ENCODE peak calls at places on chromosomes 11 and 22, in ten cellular contexts. B is activated T-cell treated with anti-CD3 and anti-CD28 coated beads, Interleukin-2, amount 50 U/mL, for 72 hours; I is NCI-H748 treated with DMSO at 0.1 percent for 48 hours; C is left lung; K is lung; M is colonic mucosa; O is coronary artery; X is body of pancreas; W is NAMALWA; P is EL. G is an unnamed sample.

GRCh38 chr22:46721716-46722115 is 16.3 kb downstream of the CERK start:
- DNase-seq in B (no peak), I (no peak), C (no peak), K (no peak), M (no peak), O (no peak), X (no peak), W (no peak), P (no peak), G (no peak)

GRCh38 chr11:116837231-116838091 is at the start of gene APOA1:
- DNase-seq in B (no peak), I (no peak), C (no peak), K (no peak), M (no peak), O (no peak), X (no peak), W (no peak), P (no peak), G (no peak)

GRCh38 chr11:36672815-36673450 is 74.9 kb upstream of the RAG2 start:
- DNase-seq in B (peak), I (peak), C (no peak), K (no peak), M (peak), O (no peak), X (peak), W (peak), P (peak), G (no peak)

GRCh38 chr11:111523343-111523742 is 8.8 kb downstream of the HOATZ start:
- DNase-seq in B (no peak), I (no peak), C (no peak), K (no peak), M (no peak), O (no peak), X (no peak), W (no peak), P (no peak), G (no peak)

GRCh38 chr22:45008853-45009751 is 703 bp downstream of the PHF21B start:
- DNase-seq in B (peak), I (peak), C (no peak), K (no peak), M (no peak), O (no peak), X (no peak), W (no peak), P (peak), G (peak)

GRCh38 chr11:12581923-12582322 is 92.3 kb upstream of the TEAD1 start:
- DNase-seq in B (no peak), I (no peak), C (peak), K (peak), M (no peak), O (no peak), X (no peak), W (no peak), P (peak), G (no peak)

GRCh38 chr11:45815747-45816146 is 10.8 kb downstream of the SLC35C1 start:
- DNase-seq in B (no peak), I (no peak), C (no peak), K (no peak), M (no peak), O (no peak), X (no peak), W (no peak), P (peak), G (no peak)

GRCh38 chr11:852762-853161 is 10.1 kb downstream of the TSPAN4 start:
- DNase-seq in B (no peak), I (no peak), C (no peak), K (no peak), M (no peak), O (no peak), X (no peak), W (no peak), P (no peak), G (no peak)

GRCh38 chr22:30307026-30307574 is 17.8 kb upstream of the CASTOR1 start:
- DNase-seq in B (no peak), I (no peak), C (no peak), K (no peak), M (no peak), O (no peak), X (no peak), W (no peak), P (no peak), G (no peak)

GRCh38 chr11:64894070-64894811 is 15.8 kb upstream of the EHD1 start:
- DNase-seq in B (peak), I (peak), C (peak), K (peak), M (peak), O (peak), X (peak), W (peak), P (peak), G (no peak)

GRCh38 chr22:45180280-45180679 is 16.6 kb downstream of the NUP50 start:
- DNase-seq in B (no peak), I (no peak), C (no peak), K (no peak), M (no peak), O (no peak), X (no peak), W (no peak), P (no peak), G (no peak)

GRCh38 chr11:68140496-68141246 is 19.5 kb upstream of the CHKA start:
- DNase-seq in B (no peak), I (no peak), C (no peak), K (no peak), M (no peak), O (no peak), X (peak), W (peak), P (no peak), G (no peak)

GRCh38 chr11:121800240-121800639 is 315.8 kb downstream of the BLID start:
- DNase-seq in B (no peak), I (no peak), C (no peak), K (no peak), M (no peak), O (no peak), X (no peak), W (no peak), P (no peak), G (no peak)

GRCh38 chr11:67269401-67270255 is 3.4 kb downstream of the GRK2 start:
- DNase-seq in B (no peak), I (no peak), C (peak), K (no peak), M (peak), O (no peak), X (no peak), W (no peak), P (no peak), G (no peak)

GRCh38 chr22:30204742-30205111 is 41.8 kb downstream of the LIF start:
- DNase-seq in B (no peak), I (no peak), C (no peak), K (no peak), M (no peak), O (no peak), X (no peak), W (no peak), P (peak), G (no peak)

GRCh38 chr11:24298126-24298525 is 198.7 kb upstream of the LUZP2 start:
- DNase-seq in B (no peak), I (no peak), C (no peak), K (no peak), M (no peak), O (no peak), X (no peak), W (no peak), P (no peak), G (no peak)

GRCh38 chr22:45475063-45475747 is 27.5 kb upstream of the FBLN1 start:
- DNase-seq in B (no peak), I (no peak), C (no peak), K (no peak), M (no peak), O (no peak), X (no peak), W (no peak), P (no peak), G (no peak)

GRCh38 chr22:26585104-26585790 is 4.7 kb downstream of the TPST2 start:
- DNase-seq in B (no peak), I (no peak), C (peak), K (peak), M (no peak), O (peak), X (peak), W (no peak), P (peak), G (no peak)

GRCh38 chr22:29149841-29150555 is 55.7 kb upstream of the EMID1 start:
- DNase-seq in B (no peak), I (no peak), C (peak), K (no peak), M (no peak), O (no peak), X (no peak), W (no peak), P (no peak), G (peak)

GRCh38 chr11:102592634-102593581 is 32.2 kb downstream of the MMP20 start:
- DNase-seq in B (no peak), I (peak), C (no peak), K (no peak), M (no peak), O (no peak), X (no peak), W (peak), P (peak), G (no peak)

GRCh38 chr11:68532719-68533369 is 72.3 kb downstream of the PPP6R3 start:
- DNase-seq in B (no peak), I (no peak), C (no peak), K (no peak), M (no peak), O (no peak), X (no peak), W (no peak), P (no peak), G (no peak)

GRCh38 chr22:25566812-25567211 is 2.3 kb downstream of the GRK3 start:
- DNase-seq in B (no peak), I (no peak), C (no peak), K (no peak), M (no peak), O (no peak), X (no peak), W (peak), P (no peak), G (no peak)

GRCh38 chr11:3198815-3199214 is 19.8 kb downstream of the MRGPRG start:
- DNase-seq in B (no peak), I (no peak), C (peak), K (no peak), M (no peak), O (peak), X (no peak), W (no peak), P (no peak), G (no peak)

GRCh38 chr11:131408011-131408640 is 37.7 kb downstream of the NTM start:
- DNase-seq in B (no peak), I (peak), C (no peak), K (peak), M (no peak), O (no peak), X (peak), W (peak), P (peak), G (no peak)

GRCh38 chr11:2247496-2247895 is 22.9 kb downstream of the ASCL2 start:
- DNase-seq in B (no peak), I (no peak), C (no peak), K (no peak), M (no peak), O (no peak), X (no peak), W (no peak), P (no peak), G (no peak)

GRCh38 chr11:88179141-88179540 is 3.9 kb upstream of the RAB38 start:
- DNase-seq in B (peak), I (no peak), C (no peak), K (no peak), M (no peak), O (no peak), X (no peak), W (no peak), P (peak), G (no peak)

GRCh38 chr22:27800250-27801131 is 1.1 kb downstream of the MN1 start:
- DNase-seq in B (no peak), I (no peak), C (no peak), K (no peak), M (no peak), O (no peak), X (no peak), W (no peak), P (no peak), G (no peak)

GRCh38 chr11:62880231-62880802 is 379 bp upstream of the SLC3A2 start:
- DNase-seq in B (peak), I (no peak), C (peak), K (peak), M (no peak), O (peak), X (peak), W (peak), P (peak), G (no peak)

GRCh38 chr22:23547818-23548500 is 32.1 kb downstream of the IGLL1 start:
- DNase-seq in B (no peak), I (no peak), C (no peak), K (no peak), M (no peak), O (no peak), X (no peak), W (no peak), P (no peak), G (no peak)